ENCODE peak calls at places on chromosomes 1 and 21, in four cellular contexts. A, U, M and X are unnamed samples.

GRCh38 chr1:204641936-204642335 is 43.6 kb downstream of the LRRN2 start:
- DNase-seq in A (no peak), U (no peak), M (no peak), X (no peak)

GRCh38 chr1:37274896-37275631 is 199.3 kb upstream of the ZC3H12A start:
- DNase-seq in A (no peak), U (peak), M (no peak), X (peak)

GRCh38 chr1:195530961-195531360 is 1077.3 kb downstream of the KCNT2 start:
- DNase-seq in A (no peak), U (no peak), M (no peak), X (no peak)

GRCh38 chr1:94544706-94545490 is 3.3 kb upstream of the F3 start:
- DNase-seq in M (no peak), A (no peak), U (no peak), X (no peak)

GRCh38 chr21:34535886-34536285 is 23.9 kb upstream of the KCNE1 start:
- DNase-seq in A (no peak), U (no peak), M (no peak), X (no peak)

GRCh38 chr1:14366361-14367018 is 232.0 kb upstream of the KAZN start:
- DNase-seq in M (no peak), U (no peak), A (no peak), X (no peak)

GRCh38 chr1:227541796-227542152 is 21.6 kb upstream of the ZNF678 start:
- DNase-seq in A (no peak), U (no peak), M (no peak), X (no peak)

GRCh38 chr1:184685116-184685515 is 69.5 kb downstream of the EDEM3 start:
- DNase-seq in A (peak), U (no peak), M (no peak), X (no peak)

GRCh38 chr1:55071477-55071876 is 32.1 kb downstream of the PCSK9 start:
- DNase-seq in U (peak), A (no peak), M (peak), X (peak)

GRCh38 chr1:91781371-91781825 is 104.6 kb downstream of the TGFBR3 start:
- DNase-seq in U (no peak), A (no peak), M (no peak), X (no peak)

GRCh38 chr1:91784616-91785015 is 101.3 kb downstream of the TGFBR3 start:
- DNase-seq in A (no peak), U (no peak), M (no peak), X (no peak)

GRCh38 chr1:91784191-91784590 is 101.8 kb downstream of the TGFBR3 start:
- DNase-seq in M (no peak), A (no peak), U (no peak), X (no peak)

GRCh38 chr1:91781916-91782622 is 103.9 kb downstream of the TGFBR3 start:
- DNase-seq in U (no peak), M (no peak), A (no peak), X (no peak)

DNA sequence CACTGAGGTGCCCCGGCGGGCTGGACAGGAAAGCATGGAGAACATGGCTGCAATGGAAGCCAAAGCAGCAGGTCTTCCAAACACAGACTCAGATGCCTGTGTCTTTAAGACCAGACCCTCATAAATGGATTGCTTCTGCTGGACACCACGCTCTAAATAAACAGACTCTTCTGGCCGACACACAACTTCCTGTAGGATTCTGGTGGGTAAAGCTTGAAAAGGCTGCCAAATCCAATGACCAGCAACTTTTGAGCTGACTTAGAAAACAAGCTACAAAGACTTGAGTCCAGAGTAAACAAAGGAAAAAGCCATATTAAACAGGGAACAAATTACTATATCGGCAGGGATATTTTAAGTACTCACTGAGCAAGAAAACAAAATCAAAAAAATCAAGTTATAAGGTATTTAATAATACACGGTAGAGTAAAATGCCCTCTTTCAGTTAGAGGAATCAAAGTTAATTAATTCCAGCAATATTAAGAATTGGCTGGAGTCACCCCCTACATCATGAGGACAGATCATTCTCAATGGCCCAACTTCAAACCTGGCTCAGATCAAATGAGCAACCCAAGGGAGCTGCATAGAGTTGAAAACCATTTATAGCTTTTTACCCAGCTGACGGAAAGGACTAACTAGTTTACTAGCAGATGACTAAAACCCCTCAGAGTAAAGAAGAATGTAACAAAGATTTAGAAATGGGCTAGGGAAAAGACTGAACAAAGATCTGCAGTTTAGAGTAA is 102.4 kb downstream of the TGFBR3 start:
- DNase-seq in U (no peak), M (no peak), A (no peak), X (no peak)
- TF ChIP-seq JUND in U (no peak), M (no peak), A (no peak), X (no peak)

DNA sequence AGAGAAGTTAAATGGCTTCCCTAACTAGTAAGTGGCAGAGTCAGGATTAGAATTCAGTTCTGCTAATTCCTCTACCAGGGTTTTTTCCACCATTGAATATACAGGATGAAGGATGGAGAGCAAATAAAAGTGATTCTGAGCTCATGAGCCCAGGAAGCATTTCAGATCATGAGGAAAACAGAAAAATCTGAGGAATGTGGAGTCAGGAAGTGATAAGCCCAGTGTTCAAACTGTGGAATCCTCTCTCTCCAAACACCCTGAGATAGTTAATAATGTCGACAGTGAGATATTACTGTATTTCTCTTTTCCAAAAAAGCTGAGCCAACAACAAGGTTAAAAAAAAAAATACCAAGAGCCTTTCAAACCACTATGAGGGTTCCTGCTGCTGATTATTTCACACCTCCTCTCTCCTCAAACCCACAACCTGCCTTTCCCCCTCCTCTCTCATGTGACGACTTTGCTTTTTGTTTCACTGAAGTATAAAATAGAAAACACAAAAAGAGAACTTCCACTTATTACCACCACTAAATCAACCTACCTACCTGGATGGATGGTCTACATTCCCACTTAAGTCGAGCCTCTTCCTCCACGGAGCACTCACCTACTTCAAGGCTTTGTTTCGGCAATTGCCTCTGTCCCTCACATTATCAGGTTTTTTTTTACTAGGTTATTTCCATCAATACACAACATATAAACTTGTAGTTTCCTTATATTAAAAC is 8.9 kb downstream of the SLAMF1 start:
- DNase-seq in U (no peak), M (peak), A (no peak), X (no peak)
- TF ChIP-seq JUND in U (no peak), M (no peak), A (no peak), X (no peak)

DNA sequence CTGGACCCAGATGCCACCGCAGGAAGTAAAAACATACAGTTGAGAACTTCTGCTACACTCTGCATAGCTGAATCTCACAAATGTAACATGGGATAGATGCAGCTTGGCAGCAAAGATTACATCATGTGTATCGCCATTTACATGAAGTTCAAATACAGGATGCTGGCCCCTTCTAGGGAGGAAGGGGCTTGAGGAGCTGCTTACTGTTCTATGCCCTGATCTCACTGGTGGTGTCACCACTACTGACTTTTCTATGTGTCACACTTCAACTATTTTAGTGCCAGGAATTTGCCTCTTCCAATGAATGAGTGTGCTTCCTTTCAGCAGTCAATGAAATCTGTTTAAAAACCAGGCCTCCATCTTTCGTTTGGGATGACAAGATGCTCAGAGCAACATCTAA is 31.1 kb downstream of the MRAP start:
- DNase-seq in A (no peak), U (no peak), M (peak), X (no peak)
- TF ChIP-seq JUND in A (no peak), U (no peak), M (no peak), X (no peak)

DNA sequence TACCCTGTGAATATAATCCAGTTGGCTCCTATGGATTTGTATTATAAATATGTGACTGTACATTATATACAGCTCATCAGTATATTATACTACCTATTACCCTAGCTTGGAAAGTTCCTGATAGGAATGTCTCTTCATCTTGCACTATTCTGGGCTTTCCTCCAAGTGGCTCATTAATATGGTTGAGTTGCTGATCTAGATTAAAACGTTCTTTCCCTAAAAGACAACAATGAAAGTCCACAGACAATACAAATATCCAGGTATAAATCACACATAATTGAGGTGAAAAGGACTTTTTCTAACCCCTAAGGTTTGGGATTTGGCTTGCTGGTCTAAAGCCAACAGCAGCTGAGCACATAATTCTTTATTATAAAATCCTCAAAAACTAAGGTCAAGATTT is 487.6 kb downstream of the TTLL7 start:
- DNase-seq in A (no peak), U (no peak), M (no peak), X (no peak)
- TF ChIP-seq JUND in A (no peak), U (no peak), M (no peak), X (no peak)

GRCh38 chr1:216456682-216457081 is 33.4 kb upstream of the USH2A start:
- DNase-seq in U (no peak), M (no peak), A (no peak), X (no peak)
- TF ChIP-seq JUND in U (no peak), M (no peak), A (no peak), X (no peak)

GRCh38 chr1:91913018-91913417 is 27.1 kb upstream of the TGFBR3 start:
- DNase-seq in M (no peak), A (no peak), U (no peak), X (no peak)
- TF ChIP-seq JUND in M (no peak), A (no peak), U (no peak), X (no peak)

GRCh38 chr21:21297211-21297610 is 299.0 kb downstream of the NCAM2 start:
- DNase-seq in U (no peak), A (no peak), M (no peak), X (no peak)

GRCh38 chr21:21291883-21292569 is 293.8 kb downstream of the NCAM2 start:
- DNase-seq in M (no peak), A (no peak), U (no peak), X (no peak)

GRCh38 chr21:21290751-21291150 is 292.5 kb downstream of the NCAM2 start:
- DNase-seq in U (no peak), M (no peak), A (no peak), X (no peak)

GRCh38 chr21:21301013-21301412 is 302.8 kb downstream of the NCAM2 start:
- DNase-seq in A (no peak), U (no peak), M (no peak), X (no peak)

GRCh38 chr21:21295303-21295702 is 297.1 kb downstream of the NCAM2 start:
- DNase-seq in M (no peak), U (peak), A (no peak), X (no peak)
- TF ChIP-seq JUND in M (no peak), U (no peak), A (no peak), X (no peak)

DNA sequence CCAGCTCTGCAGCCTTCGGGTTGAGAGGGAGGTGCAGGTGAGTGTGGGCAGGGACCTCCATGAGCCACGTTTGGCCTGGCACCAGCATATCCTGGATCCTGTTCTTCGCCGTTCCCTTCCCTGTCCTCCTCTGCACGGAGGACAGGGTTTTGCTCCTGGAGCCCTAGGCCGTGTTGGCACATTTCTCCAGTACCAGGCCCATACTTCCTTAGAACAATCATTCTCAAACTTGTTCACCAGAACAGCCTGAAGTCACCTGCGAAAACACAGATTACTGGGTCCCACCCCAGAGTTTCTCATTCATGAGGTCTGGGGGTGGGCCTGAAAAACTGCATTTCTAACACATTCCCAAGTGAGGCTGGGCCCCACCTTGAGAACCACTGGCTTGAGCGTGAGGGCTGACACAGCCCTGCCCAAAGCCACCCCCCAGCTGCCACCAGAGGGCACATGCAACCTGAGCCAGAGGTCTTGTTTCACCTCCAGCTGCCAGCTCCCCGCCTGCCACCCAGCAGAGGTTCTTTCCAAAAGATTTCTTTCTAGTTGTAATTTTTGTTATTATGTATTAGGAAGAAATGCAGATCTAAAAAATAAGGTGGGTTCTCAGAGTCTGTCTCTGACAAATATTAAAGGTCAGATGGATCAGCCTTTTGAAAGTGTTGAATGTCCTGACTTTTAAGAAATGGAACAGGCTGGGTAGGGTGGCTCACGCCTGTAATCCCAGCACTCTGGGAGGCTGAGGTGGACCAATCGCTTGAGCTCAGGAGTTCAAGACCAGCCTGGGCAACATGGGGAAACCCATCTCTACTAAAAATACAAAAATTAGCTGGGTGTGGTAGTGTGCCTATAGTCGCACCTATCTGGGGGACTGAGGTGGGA is 39.6 kb upstream of the LDLRAP1 start:
- DNase-seq in M (no peak), U (peak), A (no peak), X (no peak)
- TF ChIP-seq JUND in M (no peak), U (no peak), A (no peak), X (no peak)

GRCh38 chr1:203083463-203083921 is 2.3 kb downstream of the MYOG start:
- DNase-seq in A (no peak), M (no peak), U (peak), X (no peak)
- TF ChIP-seq JUND in A (no peak), M (no peak), U (no peak), X (no peak)

GRCh38 chr1:109739738-109740614 is 862 bp downstream of the GSTM3 start:
- DNase-seq in M (peak), A (no peak), U (peak), X (peak)
- TF ChIP-seq JUND in M (no peak), A (no peak), U (no peak), X (no peak)